ENCODE peak calls at places on chromosome 19, in seven cellular contexts. P, B, I, Y, A, S and G are unnamed samples.
A peak's percentile ranks its signal among the peaks of the same experiment; 100 is the strongest.

GRCh38 chr19:1579222-1579621 is 11.1 kb upstream of the MEX3D start:
- DNase-seq in A (no peak), Y (no peak), I (no peak), S (no peak), P (no peak), B (no peak), G (no peak)

GRCh38 chr19:49441210-49441959 is at the start of gene SLC17A7:
- DNase-seq in Y (no peak), P (peak; percentile 74), I (peak; percentile 82), B (peak; percentile 58), A (peak; percentile 67), S (peak; percentile 75), G (peak; percentile 65)

GRCh38 chr19:17424743-17425365 is 5.0 kb downstream of the MVB12A start:
- DNase-seq in I (peak; percentile 89), A (peak; percentile 78), B (no peak), P (no peak), S (peak; percentile 51), Y (no peak), G (peak; percentile 85)

GRCh38 chr19:49890349-49891311 is 6.1 kb downstream of the IL4I1 start:
- DNase-seq in B (peak; percentile 76), I (no peak), Y (no peak), P (no peak), S (peak; percentile 83), A (peak; percentile 66), G (peak; percentile 82)

GRCh38 chr19:28541602-28542393 is 671.2 kb downstream of the UQCRFS1 start:
- DNase-seq in I (no peak), P (no peak), B (no peak), A (peak; percentile 22), S (no peak), Y (no peak), G (no peak)

GRCh38 chr19:3387645-3388589 is 21.5 kb downstream of the NFIC start:
- DNase-seq in S (no peak), B (no peak), I (no peak), Y (no peak), A (no peak), P (peak; percentile 73), G (peak; percentile 80)

GRCh38 chr19:46296722-46297431 is at the start of gene HIF3A:
- DNase-seq in Y (peak; percentile 55), P (no peak), B (no peak), S (no peak), A (no peak), I (peak; percentile 75), G (peak; percentile 72)

GRCh38 chr19:54125713-54126112 is 10.2 kb downstream of the PRPF31 start:
- DNase-seq in B (no peak), Y (no peak), I (no peak), A (no peak), P (no peak), S (no peak), G (no peak)

GRCh38 chr19:10049626-10050025 is 36.3 kb downstream of the RDH8 start:
- DNase-seq in P (no peak), S (no peak), Y (no peak), A (no peak), I (no peak), B (no peak), G (no peak)

GRCh38 chr19:46480409-46480808 is 9.0 kb upstream of the PNMA8A start:
- DNase-seq in B (no peak), P (peak; percentile 67), I (no peak), Y (peak; percentile 76), A (no peak), S (no peak), G (no peak)